ENCODE peak calls at places on chromosomes 3 and 15, in five cellular contexts. Q is astrocyte, T is A549, Z is lung, V is Karpas-422. M is an unnamed sample.

GRCh38 chr3:128620268-128620691 is 30.3 kb downstream of the RPN1 start:
- DNase-seq in Q (no peak), T (no peak), V (no peak), Z (no peak), M (no peak)

GRCh38 chr3:69428657-69429255 is 42.9 kb upstream of the FRMD4B start:
- DNase-seq in T (no peak), V (no peak), Q (no peak), Z (no peak), M (no peak)

GRCh38 chr3:8790529-8790928 is 21.1 kb upstream of the OXTR start:
- DNase-seq in T (no peak), V (no peak), Q (no peak), Z (no peak), M (no peak)

GRCh38 chr3:30843950-30844349 is 50.5 kb downstream of the GADL1 start:
- DNase-seq in V (no peak), T (no peak), Q (no peak), Z (no peak), M (no peak)

GRCh38 chr15:77483426-77483825 is 62.7 kb downstream of the HMG20A start:
- DNase-seq in V (no peak), Z (no peak), Q (no peak), T (no peak), M (no peak)

GRCh38 chr3:30426319-30426993 is 179.9 kb upstream of the TGFBR2 start:
- DNase-seq in V (no peak), Z (peak; percentile 34), T (no peak), Q (peak; percentile 77), M (no peak)

GRCh38 chr3:4695846-4696245 is 202.7 kb downstream of the ITPR1 start:
- DNase-seq in T (no peak), Z (no peak), V (no peak), Q (no peak), M (no peak)

GRCh38 chr15:42716125-42716524 is 20.8 kb downstream of the CDAN1 start:
- DNase-seq in Z (no peak), Q (no peak), V (no peak), T (no peak), M (no peak)

GRCh38 chr15:29656636-29657475 is 165.4 kb downstream of the TJP1 start:
- DNase-seq in Q (no peak), V (no peak), Z (no peak), T (peak; percentile 52), M (no peak)

GRCh38 chr3:81838455-81838854 is 77.0 kb upstream of the GBE1 start:
- DNase-seq in Z (no peak), V (no peak), Q (no peak), T (no peak), M (no peak)

GRCh38 chr15:75775296-75776074 is 62.8 kb upstream of the CSPG4 start:
- DNase-seq in Z (no peak), T (no peak), V (peak; percentile 71), Q (no peak), M (no peak)

GRCh38 chr3:189593581-189593980 is 37.6 kb upstream of the TP63 start:
- DNase-seq in V (no peak), Z (no peak), Q (no peak), T (no peak), M (no peak)

GRCh38 chr3:165339753-165340152 is 143.6 kb upstream of the SLITRK3 start:
- DNase-seq in Q (no peak), T (no peak), V (no peak), Z (no peak), M (no peak)

GRCh38 chr3:160784853-160785252 is 28.8 kb downstream of the PPM1L start:
- DNase-seq in T (no peak), Q (no peak), V (no peak), Z (no peak), M (peak; percentile 41)

GRCh38 chr3:153894857-153895256 is 226.3 kb upstream of the ARHGEF26 start:
- DNase-seq in Z (no peak), Q (no peak), T (no peak), V (no peak), M (no peak)

GRCh38 chr3:69740103-69741021 is 1.1 kb downstream of the MITF start:
- DNase-seq in T (no peak), Z (peak; percentile 63), V (no peak), Q (no peak), M (no peak)

GRCh38 chr3:126146034-126146433 is 34.4 kb downstream of the ALDH1L1 start:
- DNase-seq in Q (no peak), T (no peak), V (no peak), Z (peak; percentile 28), M (no peak)

GRCh38 chr3:150097588-150097890 is 126.8 kb upstream of the PFN2 start:
- DNase-seq in V (no peak), Q (peak; percentile 81), T (no peak), Z (no peak), M (no peak)

GRCh38 chr15:71443538-71443937 is 328.3 kb downstream of the THSD4 start:
- DNase-seq in T (peak; percentile 47), Z (peak; percentile 53), Q (no peak), V (peak; percentile 77), M (no peak)

GRCh38 chr15:99090011-99090699 is 14.7 kb upstream of the SYNM start:
- DNase-seq in Z (no peak), Q (no peak), V (peak; percentile 87), T (no peak), M (no peak)

GRCh38 chr3:71247221-71247947 is 336.1 kb downstream of the FOXP1 start:
- DNase-seq in T (peak; percentile 49), Z (no peak), V (peak; percentile 71), Q (no peak), M (no peak)

GRCh38 chr3:166013073-166013679 is 176.0 kb upstream of the BCHE start:
- DNase-seq in V (peak; percentile 81), Q (peak; percentile 21), T (peak; percentile 3), Z (no peak), M (no peak)

GRCh38 chr3:65895084-65895483 is 143.6 kb downstream of the MAGI1 start:
- DNase-seq in V (no peak), Q (no peak), T (no peak), Z (no peak), M (no peak)

GRCh38 chr15:71109890-71110289 is 5.4 kb upstream of the THSD4 start:
- DNase-seq in T (no peak), Z (no peak), Q (no peak), V (no peak), M (no peak)

GRCh38 chr3:13111874-13112520 is 38.8 kb upstream of the IQSEC1 start:
- DNase-seq in V (no peak), Z (peak; percentile 38), T (no peak), Q (no peak), M (no peak)

GRCh38 chr3:48125026-48125704 is 63.1 kb downstream of the CDC25A start:
- DNase-seq in V (no peak), Z (no peak), Q (peak; percentile 95), T (no peak), M (no peak)

GRCh38 chr3:141390747-141391146 is 22.4 kb downstream of the ZBTB38 start:
- DNase-seq in Z (no peak), V (no peak), T (no peak), Q (no peak), M (no peak)

GRCh38 chr3:141391298-141392017 is 23.2 kb downstream of the ZBTB38 start:
- DNase-seq in Q (no peak), V (no peak), Z (no peak), T (no peak), M (no peak)

GRCh38 chr3:141393151-141394076 is 25.1 kb downstream of the ZBTB38 start:
- DNase-seq in Q (no peak), Z (no peak), T (no peak), V (no peak), M (no peak)

GRCh38 chr3:141392416-141392815 is 24.1 kb downstream of the ZBTB38 start:
- DNase-seq in V (no peak), Q (no peak), T (no peak), Z (no peak), M (no peak)

DNA sequence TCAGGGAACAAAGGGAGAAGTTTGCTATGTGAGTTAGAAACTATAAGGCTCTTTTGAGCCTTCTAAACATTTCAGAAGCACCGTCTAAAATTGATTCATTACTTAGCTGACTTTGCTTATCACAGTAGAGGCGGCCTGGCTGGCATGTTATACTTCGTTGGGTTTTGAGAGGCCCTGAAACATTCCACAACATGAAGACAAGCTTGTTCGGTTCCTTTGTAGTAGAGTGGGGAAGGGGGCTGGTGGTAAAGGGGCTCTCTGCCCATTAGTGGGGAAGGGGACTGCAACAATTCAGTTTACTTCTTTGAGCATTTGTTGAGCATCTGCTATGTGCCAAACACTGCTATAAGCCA is 23.7 kb downstream of the ZBTB38 start:
- DNase-seq in T (no peak), V (no peak), Z (no peak), Q (no peak), M (no peak)
- H3K27ac ChIP-seq in T (peak overlapping the region; percentile 74), V (no peak overlapping the region), Z (no peak overlapping the region), Q (no peak overlapping the region), M (no peak overlapping the region)

GRCh38 chr3:147937891-147938290 is 528.7 kb downstream of the ZIC1 start:
- DNase-seq in Q (no peak), Z (no peak), V (no peak), T (no peak), M (no peak)
- H3K27ac ChIP-seq in Q (no peak overlapping the region), Z (no peak overlapping the region), V (no peak overlapping the region), T (no peak overlapping the region), M (no peak overlapping the region)

GRCh38 chr3:37691213-37691830 is 170.4 kb upstream of the CTDSPL start:
- DNase-seq in Z (no peak), V (no peak), Q (no peak), T (no peak), M (no peak)
- H3K27ac ChIP-seq in Z (no peak overlapping the region), V (no peak overlapping the region), Q (no peak overlapping the region), T (no peak overlapping the region), M (no peak overlapping the region)

DNA sequence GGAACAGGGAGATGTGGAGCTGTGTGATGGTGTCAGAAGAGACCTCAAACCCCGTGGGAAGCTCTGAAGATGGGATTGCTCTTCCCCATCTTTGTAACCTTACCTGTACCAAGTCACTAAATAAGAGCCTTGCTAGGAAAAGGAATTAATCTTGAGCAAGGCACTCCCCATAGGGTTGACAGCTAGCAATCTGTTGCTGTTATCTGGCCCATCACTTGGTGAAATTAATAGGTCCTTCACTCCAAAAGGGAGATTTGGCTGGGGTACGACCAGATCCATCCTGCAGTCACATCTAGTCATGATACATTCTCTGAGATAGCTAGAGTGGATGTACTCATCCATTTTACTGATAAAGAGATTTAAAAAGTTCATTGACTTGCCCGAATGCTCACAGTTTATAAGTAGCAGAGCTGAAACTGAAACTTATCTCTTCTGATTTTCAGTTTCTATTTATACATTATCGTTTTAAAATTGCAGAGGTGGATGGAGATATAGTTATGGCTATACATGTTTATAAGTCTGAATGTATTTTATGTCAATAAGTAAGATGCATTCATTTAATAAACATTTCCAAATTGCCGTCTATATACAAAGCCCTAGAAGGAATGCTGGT is 299.1 kb upstream of the MCTP2 start:
- DNase-seq in Z (no peak), V (no peak), T (no peak), Q (no peak), M (no peak)
- H3K27ac ChIP-seq in Z (no peak overlapping the region), V (no peak overlapping the region), T (no peak overlapping the region), Q (no peak overlapping the region), M (no peak overlapping the region)

GRCh38 chr15:64772964-64773363 is 2.4 kb downstream of the RBPMS2 start:
- DNase-seq in V (no peak), Q (no peak), Z (no peak), T (no peak), M (no peak)

GRCh38 chr15:64772488-64772887 is 2.9 kb downstream of the RBPMS2 start:
- DNase-seq in Q (no peak), Z (no peak), V (no peak), T (no peak), M (no peak)

GRCh38 chr15:64774556-64775523 is 549 bp downstream of the RBPMS2 start:
- DNase-seq in V (no peak), T (no peak), Q (no peak), Z (no peak), M (no peak)

GRCh38 chr15:64775551-64776401 is at the start of gene RBPMS2:
- DNase-seq in Q (no peak), Z (no peak), V (no peak), T (peak; percentile 37), M (no peak)

GRCh38 chr15:64773606-64774555 is 1.5 kb downstream of the RBPMS2 start:
- DNase-seq in T (no peak), Z (no peak), V (no peak), Q (no peak), M (no peak)
- H3K27ac ChIP-seq in T (peak overlapping the region; percentile 93), Z (peak overlapping the region; percentile 98), V (no peak overlapping the region), Q (no peak overlapping the region), M (no peak overlapping the region)